ENCODE peak calls at places on chromosomes 5 and 9, in nine cellular contexts. D is foreskin fibroblast, Q is dorsolateral prefrontal cortex, N is cardiac muscle cell, G is HepG2, A is AG09319, T is bronchial epithelial cell, Y is GM06990, V is neural crest cell. K is an unnamed sample.

GRCh38 chr5:9363026-9363793 is 182.7 kb downstream of the SEMA5A start:
- DNase-seq in D (peak), Q (no peak), N (peak), G (no peak), A (no peak), T (no peak), Y (peak), V (no peak), K (peak)

GRCh38 chr5:157442989-157443619 is 16.9 kb upstream of the NIPAL4 start:
- DNase-seq in D (no peak), Q (no peak), N (no peak), G (no peak), A (no peak), T (no peak), Y (no peak), V (no peak), K (peak)

GRCh38 chr9:110729628-110730027 is 61.0 kb downstream of the MUSK start:
- DNase-seq in D (no peak), Q (no peak), N (no peak), G (no peak), A (no peak), T (no peak), Y (no peak), V (no peak), K (no peak)

GRCh38 chr5:39209924-39210323 is 9.4 kb downstream of the FYB1 start:
- DNase-seq in D (no peak), Q (no peak), N (no peak), G (no peak), A (no peak), T (no peak), Y (no peak), V (no peak), K (no peak)

GRCh38 chr9:131625848-131626670 is 80.7 kb downstream of the PRRT1B start:
- DNase-seq in D (peak), Q (no peak), N (no peak), G (no peak), A (no peak), T (no peak), Y (no peak), V (no peak), K (no peak)

GRCh38 chr9:131503626-131504465 is 1.1 kb downstream of the POMT1 start:
- DNase-seq in D (peak), Q (no peak), N (no peak), G (peak), A (no peak), T (peak), Y (peak), V (no peak), K (peak)

GRCh38 chr5:108561416-108562204 is 179.7 kb upstream of the FBXL17 start:
- DNase-seq in D (peak), Q (no peak), N (peak), G (no peak), A (no peak), T (no peak), Y (no peak), V (no peak), K (no peak)

GRCh38 chr5:160851481-160851880 is 530 bp downstream of the ATP10B start:
- DNase-seq in D (no peak), Q (no peak), N (no peak), G (no peak), A (no peak), T (no peak), Y (no peak), V (no peak), K (no peak)

GRCh38 chr9:133238272-133238850 is 29.3 kb upstream of the OBP2B start:
- DNase-seq in D (peak), Q (no peak), N (peak), G (peak), A (no peak), T (peak), Y (peak), V (peak), K (peak)

GRCh38 chr9:36815023-36815422 is 219.0 kb downstream of the PAX5 start:
- DNase-seq in D (no peak), Q (no peak), N (no peak), G (no peak), A (no peak), T (no peak), Y (no peak), V (no peak), K (no peak)

GRCh38 chr9:70455993-70456704 is 41.7 kb upstream of the KLF9 start:
- DNase-seq in D (no peak), Q (no peak), N (no peak), G (no peak), A (no peak), T (no peak), Y (no peak), V (no peak), K (no peak)

GRCh38 chr9:90813011-90813410 is 11.4 kb downstream of the SYK start:
- DNase-seq in D (no peak), Q (no peak), N (no peak), G (no peak), A (no peak), T (no peak), Y (no peak), V (no peak), K (no peak)

GRCh38 chr5:121628783-121629182 is 222.9 kb upstream of the FTMT start:
- DNase-seq in D (peak), Q (no peak), N (peak), G (no peak), A (no peak), T (peak), Y (no peak), V (no peak), K (no peak)

GRCh38 chr5:141172381-141173204 is at the start of gene PCDHB7:
- DNase-seq in D (peak), Q (no peak), N (peak), G (peak), A (no peak), T (no peak), Y (no peak), V (peak), K (no peak)

GRCh38 chr9:33623658-33624586 is 99.9 kb downstream of the ANKRD18B start:
- DNase-seq in D (peak), Q (peak), N (peak), G (peak), A (peak), T (peak), Y (peak), V (peak), K (peak)

GRCh38 chr5:1799110-1799601 is 481 bp downstream of the MRPL36 start:
- DNase-seq in D (peak), Q (no peak), N (peak), G (peak), A (no peak), T (no peak), Y (no peak), V (no peak), K (peak)

GRCh38 chr5:164934039-164934438 is 1428.6 kb downstream of the MAT2B start:
- DNase-seq in D (no peak), Q (no peak), N (no peak), G (no peak), A (no peak), T (no peak), Y (no peak), V (no peak), K (no peak)

GRCh38 chr9:69554945-69555344 is 117.2 kb downstream of the APBA1 start:
- DNase-seq in D (peak), Q (no peak), N (peak), G (no peak), A (peak), T (peak), Y (no peak), V (no peak), K (no peak)

GRCh38 chr5:170219615-170220014 is 13.2 kb upstream of the C5orf58 start:
- DNase-seq in D (peak), Q (peak), N (peak), G (no peak), A (no peak), T (peak), Y (no peak), V (no peak), K (no peak)

GRCh38 chr5:18113724-18114123 is 479.5 kb downstream of the TAF11L14 start:
- DNase-seq in D (no peak), Q (no peak), N (peak), G (no peak), A (no peak), T (peak), Y (no peak), V (no peak), K (no peak)

GRCh38 chr5:1497271-1497777 is 26.4 kb downstream of the LPCAT1 start:
- DNase-seq in D (no peak), Q (no peak), N (no peak), G (no peak), A (no peak), T (no peak), Y (peak), V (no peak), K (no peak)

GRCh38 chr5:1973391-1974013 is 90.8 kb upstream of the IRX4 start:
- DNase-seq in D (no peak), Q (no peak), N (no peak), G (no peak), A (no peak), T (no peak), Y (no peak), V (no peak), K (no peak)

GRCh38 chr9:111038336-111039202 is at the start of gene LPAR1:
- DNase-seq in D (peak), Q (peak), N (peak), G (no peak), A (no peak), T (peak), Y (peak), V (peak), K (no peak)

GRCh38 chr5:60842859-60843692 is 993 bp downstream of the ELOVL7 start:
- DNase-seq in D (peak), Q (peak), N (no peak), G (no peak), A (no peak), T (peak), Y (peak), V (peak), K (peak)

GRCh38 chr9:100222674-100223073 is 123.6 kb downstream of the INVS start:
- DNase-seq in D (peak), Q (no peak), N (peak), G (no peak), A (peak), T (peak), Y (no peak), V (no peak), K (no peak)

GRCh38 chr5:34790087-34790486 is 48.9 kb upstream of the TTC23L start:
- DNase-seq in D (no peak), Q (no peak), N (peak), G (no peak), A (no peak), T (peak), Y (no peak), V (no peak), K (no peak)

GRCh38 chr9:136578915-136579637 is 33.2 kb upstream of the NOTCH1 start:
- DNase-seq in D (no peak), Q (no peak), N (no peak), G (no peak), A (no peak), T (no peak), Y (no peak), V (no peak), K (no peak)

GRCh38 chr5:73422164-73422563 is 26.4 kb downstream of the FOXD1 start:
- DNase-seq in D (no peak), Q (no peak), N (no peak), G (no peak), A (no peak), T (no peak), Y (no peak), V (no peak), K (no peak)

GRCh38 chr9:134028076-134028475 is 2.8 kb downstream of the BRD3OS start:
- DNase-seq in D (no peak), Q (no peak), N (no peak), G (no peak), A (no peak), T (no peak), Y (no peak), V (no peak), K (no peak)

GRCh38 chr9:75903785-75904360 is 13.4 kb downstream of the PCSK5 start:
- DNase-seq in D (peak), Q (no peak), N (peak), G (no peak), A (no peak), T (peak), Y (no peak), V (no peak), K (no peak)

GRCh38 chr5:448766-449090 is 5.8 kb downstream of the EXOC3 start:
- DNase-seq in D (no peak), Q (no peak), N (no peak), G (no peak), A (no peak), T (no peak), Y (no peak), V (no peak), K (no peak)

GRCh38 chr5:72166070-72166979 is 59.0 kb downstream of the MAP1B start:
- DNase-seq in D (peak), Q (peak), N (peak), G (no peak), A (no peak), T (peak), Y (no peak), V (no peak), K (no peak)

GRCh38 chr5:149732500-149733128 is 2.5 kb downstream of the PPARGC1B start:
- DNase-seq in D (peak), Q (no peak), N (peak), G (peak), A (no peak), T (no peak), Y (no peak), V (no peak), K (no peak)

GRCh38 chr5:180069589-180070247 is 1.8 kb downstream of the RNF130 start:
- DNase-seq in D (no peak), Q (peak), N (peak), G (peak), A (no peak), T (peak), Y (no peak), V (no peak), K (no peak)

GRCh38 chr5:127092690-127093089 is 19.4 kb upstream of the C5orf63 start:
- DNase-seq in D (peak), Q (no peak), N (peak), G (no peak), A (no peak), T (peak), Y (no peak), V (no peak), K (no peak)

GRCh38 chr5:164277720-164278119 is 772.3 kb downstream of the MAT2B start:
- DNase-seq in D (peak), Q (no peak), N (peak), G (no peak), A (no peak), T (peak), Y (no peak), V (no peak), K (no peak)

GRCh38 chr5:54217826-54218503 is 92.4 kb downstream of the ARL15 start:
- DNase-seq in D (peak), Q (no peak), N (peak), G (peak), A (peak), T (peak), Y (no peak), V (peak), K (peak)

GRCh38 chr9:136086951-136087740 is 7.9 kb downstream of the NACC2 start:
- DNase-seq in D (no peak), Q (peak), N (no peak), G (no peak), A (no peak), T (no peak), Y (no peak), V (no peak), K (peak)

GRCh38 chr9:120477534-120478001 is 102.4 kb downstream of the CDK5RAP2 start:
- DNase-seq in D (peak), Q (peak), N (peak), G (peak), A (peak), T (peak), Y (no peak), V (peak), K (peak)

GRCh38 chr5:67350185-67350584 is 153.6 kb upstream of the CD180 start:
- DNase-seq in D (peak), Q (no peak), N (no peak), G (no peak), A (no peak), T (no peak), Y (no peak), V (no peak), K (no peak)

DNA sequence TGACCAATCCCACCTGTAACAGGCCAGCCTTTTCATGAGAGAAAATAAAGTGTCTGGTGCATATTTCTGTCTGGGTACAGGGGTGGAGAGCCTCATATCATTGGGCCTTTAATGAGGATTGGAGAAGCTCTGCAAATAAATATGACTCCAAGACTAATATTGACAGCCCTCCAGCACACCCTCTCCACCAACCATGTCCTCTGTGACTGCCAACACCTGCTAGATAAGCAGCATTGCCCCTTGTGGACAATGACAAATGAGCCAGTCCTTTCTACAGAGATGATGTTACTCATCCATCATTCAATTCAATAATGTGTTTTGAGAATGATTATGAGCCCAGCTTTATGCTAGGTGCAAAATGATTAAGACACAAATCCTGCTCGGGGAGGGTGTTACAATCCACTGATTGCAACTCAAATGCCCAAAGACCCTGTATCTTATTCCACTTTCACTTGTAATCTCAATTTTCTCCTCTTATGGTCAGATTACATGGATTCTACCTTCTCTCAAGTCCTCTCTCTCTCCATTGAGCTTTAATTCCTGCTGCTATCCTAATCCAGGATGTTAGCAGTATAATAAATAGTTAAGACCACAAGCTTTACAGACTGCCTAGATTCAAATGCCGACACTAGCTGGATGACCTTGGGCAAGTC is 2.1 kb upstream of the GFRA3 start:
- DNase-seq in D (no peak), Q (no peak), N (no peak), G (peak), A (no peak), T (peak), Y (no peak), V (no peak), K (no peak)
- TF ChIP-seq CTCF in D (no peak), Q (no peak), N (no peak), G (peak), A (no peak), T (no peak), Y (peak), V (peak), K (no peak)

GRCh38 chr9:95048225-95049087 is 269.1 kb downstream of the FANCC start:
- DNase-seq in D (peak), Q (no peak), N (peak), G (peak), A (no peak), T (peak), Y (peak), V (peak), K (peak)

GRCh38 chr9:95045751-95046150 is 271.8 kb downstream of the FANCC start:
- DNase-seq in D (no peak), Q (no peak), N (no peak), G (no peak), A (no peak), T (no peak), Y (no peak), V (no peak), K (no peak)

GRCh38 chr9:95047452-95048224 is 269.9 kb downstream of the FANCC start:
- DNase-seq in D (no peak), Q (no peak), N (no peak), G (no peak), A (no peak), T (no peak), Y (no peak), V (no peak), K (peak)

GRCh38 chr9:95043826-95044225 is 273.7 kb downstream of the FANCC start:
- DNase-seq in D (peak), Q (no peak), N (no peak), G (no peak), A (no peak), T (no peak), Y (no peak), V (no peak), K (no peak)

DNA sequence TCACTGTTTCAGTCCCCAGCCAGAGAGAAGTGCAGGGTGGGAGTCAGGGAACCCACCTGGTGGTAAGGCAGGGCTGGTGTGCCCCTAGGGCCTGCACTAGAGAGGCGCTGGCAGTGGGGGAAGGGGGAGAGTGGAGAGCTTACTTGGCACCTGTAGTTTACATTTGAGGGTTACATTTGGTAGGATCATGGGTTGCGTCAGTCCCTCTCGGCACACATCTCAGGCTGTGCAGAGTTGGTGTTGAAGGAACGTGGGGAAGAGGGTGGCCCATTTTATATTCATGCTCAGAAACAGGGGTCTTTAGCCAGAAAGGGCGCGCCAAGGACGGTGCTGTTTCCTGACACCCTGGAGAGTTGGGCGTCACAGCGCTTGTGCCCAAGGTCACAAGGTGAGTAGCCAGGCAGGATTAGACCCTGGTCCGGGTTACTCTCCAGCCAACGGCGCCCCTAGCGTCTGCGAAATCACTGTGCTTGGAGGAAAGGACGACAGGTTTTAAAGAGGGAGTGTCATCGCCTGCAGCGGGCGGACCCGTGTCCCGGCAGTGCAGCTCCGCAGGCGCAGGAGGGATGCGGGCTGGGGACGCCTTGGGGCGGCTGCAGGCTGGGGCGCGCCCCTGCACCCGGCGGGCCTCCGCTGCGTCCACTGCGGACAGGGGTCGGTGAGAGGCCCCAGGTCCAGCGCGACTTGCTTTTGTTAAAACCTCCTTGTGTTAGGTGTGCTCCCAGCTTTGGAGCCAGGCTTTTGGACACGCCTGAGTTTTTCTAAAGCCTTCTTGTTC is 272.6 kb downstream of the FANCC start:
- DNase-seq in D (peak), Q (no peak), N (no peak), G (no peak), A (no peak), T (peak), Y (no peak), V (peak), K (no peak)
- TF ChIP-seq CTCF in D (no peak), Q (no peak), N (peak), G (no peak), A (peak), T (peak), Y (no peak), V (peak), K (no peak)

GRCh38 chr5:140169410-140169809 is 5.6 kb upstream of the CYSTM1 start:
- DNase-seq in D (peak), Q (no peak), N (peak), G (no peak), A (no peak), T (no peak), Y (no peak), V (no peak), K (no peak)
- TF ChIP-seq CTCF in D (no peak), Q (peak), N (no peak), G (peak), A (no peak), T (no peak), Y (peak), V (no peak), K (no peak)

GRCh38 chr9:114850871-114851270 is 45.0 kb upstream of the TNFSF15 start:
- DNase-seq in D (peak), Q (no peak), N (no peak), G (no peak), A (no peak), T (no peak), Y (no peak), V (no peak), K (no peak)

GRCh38 chr9:114851301-114851700 is 45.5 kb upstream of the TNFSF15 start:
- DNase-seq in D (no peak), Q (no peak), N (no peak), G (no peak), A (no peak), T (no peak), Y (no peak), V (no peak), K (no peak)

GRCh38 chr9:114849450-114849849 is 43.6 kb upstream of the TNFSF15 start:
- DNase-seq in D (peak), Q (no peak), N (no peak), G (no peak), A (no peak), T (no peak), Y (no peak), V (no peak), K (no peak)

GRCh38 chr9:114853071-114853865 is 47.4 kb upstream of the TNFSF15 start:
- DNase-seq in D (peak), Q (no peak), N (no peak), G (no peak), A (no peak), T (no peak), Y (no peak), V (no peak), K (no peak)

GRCh38 chr9:114852050-114852594 is 46.3 kb upstream of the TNFSF15 start:
- DNase-seq in D (peak), Q (no peak), N (peak), G (no peak), A (peak), T (peak), Y (no peak), V (no peak), K (no peak)
- TF ChIP-seq CTCF in D (no peak), Q (no peak), N (no peak), G (no peak), A (no peak), T (no peak), Y (no peak), V (no peak), K (no peak)